ENCODE peak calls at places on chromosomes 11 and 22, in four cellular contexts. B is psoas muscle, K is neural progenitor cell, Y is mesendoderm. E is an unnamed sample.

GRCh38 chr22:42473484-42474193 is 41.4 kb upstream of the NFAM1 start:
- DNase-seq in Y (peak), B (no peak), K (peak), E (peak)

GRCh38 chr22:36855478-36855877 is 5.3 kb upstream of the NCF4 start:
- DNase-seq in B (no peak), Y (no peak), K (no peak), E (no peak)

GRCh38 chr11:95228081-95228859 is 2.7 kb downstream of the SESN3 start:
- DNase-seq in Y (no peak), K (no peak), B (no peak), E (no peak)

GRCh38 chr11:86523738-86524602 is 148.4 kb downstream of the ME3 start:
- DNase-seq in Y (peak), K (no peak), B (no peak), E (no peak)

GRCh38 chr22:41308054-41308453 is 6.7 kb downstream of the ZC3H7B start:
- DNase-seq in Y (peak), B (peak), K (no peak), E (no peak)

GRCh38 chr22:19516378-19517170 is 7.6 kb downstream of the CLDN5 start:
- DNase-seq in K (no peak), Y (no peak), B (no peak), E (no peak)

GRCh38 chr11:79185351-79185750 is 255.5 kb downstream of the TENM4 start:
- DNase-seq in Y (no peak), B (no peak), K (no peak), E (no peak)

GRCh38 chr11:57321996-57322880 is 2.5 kb downstream of the TNKS1BP1 start:
- DNase-seq in K (peak), Y (peak), B (peak), E (peak)

GRCh38 chr22:27834364-27835185 is 33.0 kb upstream of the MN1 start:
- DNase-seq in K (no peak), B (no peak), Y (no peak), E (no peak)

GRCh38 chr22:50271519-50271970 is 1.4 kb upstream of the MAPK11 start:
- DNase-seq in B (peak), Y (peak), K (peak), E (peak)

GRCh38 chr11:13119928-13120520 is 110.9 kb downstream of the RASSF10 start:
- DNase-seq in K (no peak), Y (no peak), B (no peak), E (no peak)

GRCh38 chr11:68843052-68843561 is 1.4 kb upstream of the CPT1A start:
- DNase-seq in B (no peak), Y (no peak), K (peak), E (no peak)

GRCh38 chr11:112293614-112294013 is 33.0 kb upstream of the PLET1 start:
- DNase-seq in B (no peak), Y (no peak), K (no peak), E (no peak)

GRCh38 chr11:31974737-31975136 is 116.1 kb upstream of the RCN1 start:
- DNase-seq in K (no peak), B (no peak), Y (no peak), E (no peak)

GRCh38 chr11:36273110-36273509 is 16.1 kb downstream of the COMMD9 start:
- DNase-seq in K (peak), B (no peak), Y (peak), E (no peak)

GRCh38 chr11:122923302-122923701 is 40.7 kb downstream of the JHY start:
- DNase-seq in B (no peak), Y (no peak), K (no peak), E (no peak)

GRCh38 chr22:36244522-36245391 is 5.4 kb upstream of the APOL2 start:
- DNase-seq in Y (no peak), B (peak), K (no peak), E (no peak)

GRCh38 chr11:29438815-29439214 is 578.0 kb downstream of the KCNA4 start:
- DNase-seq in K (no peak), B (no peak), Y (no peak), E (no peak)

GRCh38 chr11:19431059-19431398 is 190.3 kb upstream of the E2F8 start:
- DNase-seq in K (no peak), Y (no peak), B (no peak), E (no peak)

GRCh38 chr11:93585758-93586157 is 42.6 kb upstream of the SMCO4 start:
- DNase-seq in Y (peak), B (peak), K (peak), E (no peak)

GRCh38 chr11:128328955-128329551 is 258.3 kb downstream of the ETS1 start:
- DNase-seq in B (peak), Y (peak), K (no peak), E (no peak)

GRCh38 chr11:13169709-13170108 is 107.9 kb upstream of the BMAL1 start:
- DNase-seq in Y (no peak), B (no peak), K (no peak), E (no peak)

GRCh38 chr22:42930810-42931420 is 73.8 kb upstream of the ARFGAP3 start:
- DNase-seq in B (peak), K (no peak), Y (peak), E (no peak)

GRCh38 chr11:96964661-96965060 is 574.8 kb downstream of the JRKL start:
- DNase-seq in Y (peak), B (no peak), K (peak), E (no peak)

GRCh38 chr11:73270855-73271477 is 1.2 kb upstream of the P2RY6 start:
- DNase-seq in B (no peak), Y (no peak), K (no peak), E (no peak)

GRCh38 chr11:33615751-33616150 is 84.9 kb downstream of the C11orf91 start:
- DNase-seq in K (no peak), Y (peak), B (no peak), E (no peak)

GRCh38 chr11:66883021-66883968 is 26.4 kb downstream of the LRFN4 start:
- DNase-seq in Y (peak), B (peak), K (peak), E (peak)
- H3K4me3 ChIP-seq in Y (no peak), B (peak), K (no peak), E (no peak)

DNA sequence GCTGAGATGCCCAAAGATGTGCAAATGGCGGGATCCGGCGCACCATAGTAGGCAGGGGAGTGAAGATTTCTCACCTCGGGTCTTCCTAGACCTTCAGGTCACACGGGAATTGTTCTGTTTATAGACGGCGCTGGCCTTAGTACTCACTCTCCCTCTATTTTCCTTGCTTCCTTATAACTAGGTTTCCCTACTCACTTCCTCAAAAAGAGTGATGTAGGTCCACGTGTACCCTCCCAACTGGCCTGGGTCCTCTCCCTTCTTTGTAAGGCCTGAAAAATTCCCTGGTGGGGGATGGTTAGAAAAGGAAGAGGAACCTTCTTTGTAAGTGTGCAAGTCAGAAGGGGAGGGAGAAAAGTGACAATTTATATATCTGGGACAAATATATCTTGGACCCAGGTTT is 2.9 kb upstream of the TMEM9B start:
- DNase-seq in Y (no peak), B (no peak), K (no peak), E (no peak)
- H3K4me3 ChIP-seq in Y (no peak), B (no peak), K (no peak), E (no peak)

GRCh38 chr11:132944557-132944920 is 587.8 kb downstream of the OPCML start:
- DNase-seq in Y (no peak), K (peak), B (no peak), E (no peak)

GRCh38 chr11:132942611-132943324 is 589.5 kb downstream of the OPCML start:
- DNase-seq in K (peak), B (no peak), Y (peak), E (no peak)

GRCh38 chr11:132943325-132943736 is 589.0 kb downstream of the OPCML start:
- DNase-seq in K (no peak), B (no peak), Y (no peak), E (no peak)

GRCh38 chr11:132941761-132942160 is 590.5 kb downstream of the OPCML start:
- DNase-seq in B (no peak), K (no peak), Y (no peak), E (no peak)

DNA sequence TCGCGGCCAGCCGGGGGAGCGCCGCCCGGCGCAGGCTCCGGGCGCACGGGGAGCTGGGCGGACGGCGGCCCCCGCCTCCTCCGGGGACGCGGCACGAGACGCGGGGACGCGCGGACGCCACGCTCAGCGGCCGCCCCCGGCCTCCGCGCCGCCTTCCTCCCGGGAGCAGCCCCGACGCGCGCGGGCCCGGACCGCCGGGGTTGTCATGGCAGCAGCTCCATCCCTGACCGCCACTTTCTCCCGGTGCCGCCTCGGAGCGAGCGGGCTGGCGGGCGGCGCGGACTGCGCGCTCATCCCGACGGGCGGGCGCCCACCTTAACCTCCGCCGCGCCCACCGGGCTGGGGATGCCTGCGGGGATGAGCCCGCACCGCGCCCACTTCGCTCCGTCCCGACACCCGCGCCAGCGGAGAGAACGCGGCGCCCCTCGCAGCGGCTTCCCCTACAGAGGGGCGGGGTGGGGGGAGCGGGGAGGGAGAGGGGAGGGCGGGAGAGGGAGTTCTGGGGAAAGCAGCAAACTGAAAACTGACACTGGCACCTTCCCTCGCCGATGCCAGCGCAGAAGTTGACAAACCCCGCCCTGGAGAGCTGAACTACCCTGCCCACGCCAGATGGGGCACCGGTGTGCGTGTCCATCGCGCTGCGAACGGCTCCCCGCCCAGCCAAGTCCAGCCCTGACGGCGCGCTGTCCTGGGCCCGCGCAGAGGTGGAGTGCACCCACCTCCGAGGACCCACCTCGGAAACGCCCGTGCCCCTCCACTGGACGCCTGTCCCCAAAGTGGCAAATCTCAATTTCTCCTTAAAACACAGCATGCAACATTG is 588.4 kb downstream of the OPCML start:
- DNase-seq in B (no peak), Y (peak), K (peak), E (no peak)
- H3K4me3 ChIP-seq in B (peak), Y (peak), K (peak), E (no peak)

GRCh38 chr11:83002047-83002446 is 69.7 kb downstream of the RAB30 start:
- DNase-seq in B (peak), K (no peak), Y (peak), E (no peak)
- H3K4me3 ChIP-seq in B (no peak), K (no peak), Y (no peak), E (no peak)

GRCh38 chr11:22703561-22703960 is 37.1 kb downstream of the GAS2 start:
- DNase-seq in K (no peak), Y (peak), B (no peak), E (no peak)
- H3K4me3 ChIP-seq in K (no peak), Y (no peak), B (peak), E (no peak)

GRCh38 chr11:826836-827145 is 928 bp upstream of the CRACR2B start:
- DNase-seq in K (no peak), B (no peak), Y (no peak), E (no peak)

GRCh38 chr11:827861-828167 is at the start of gene CRACR2B:
- DNase-seq in B (no peak), Y (no peak), K (no peak), E (no peak)

GRCh38 chr11:828501-829115 is 889 bp downstream of the CRACR2B start:
- DNase-seq in K (peak), B (no peak), Y (no peak), E (no peak)

GRCh38 chr11:825366-826231 is 2.1 kb upstream of the CRACR2B start:
- DNase-seq in Y (no peak), K (no peak), B (no peak), E (no peak)

DNA sequence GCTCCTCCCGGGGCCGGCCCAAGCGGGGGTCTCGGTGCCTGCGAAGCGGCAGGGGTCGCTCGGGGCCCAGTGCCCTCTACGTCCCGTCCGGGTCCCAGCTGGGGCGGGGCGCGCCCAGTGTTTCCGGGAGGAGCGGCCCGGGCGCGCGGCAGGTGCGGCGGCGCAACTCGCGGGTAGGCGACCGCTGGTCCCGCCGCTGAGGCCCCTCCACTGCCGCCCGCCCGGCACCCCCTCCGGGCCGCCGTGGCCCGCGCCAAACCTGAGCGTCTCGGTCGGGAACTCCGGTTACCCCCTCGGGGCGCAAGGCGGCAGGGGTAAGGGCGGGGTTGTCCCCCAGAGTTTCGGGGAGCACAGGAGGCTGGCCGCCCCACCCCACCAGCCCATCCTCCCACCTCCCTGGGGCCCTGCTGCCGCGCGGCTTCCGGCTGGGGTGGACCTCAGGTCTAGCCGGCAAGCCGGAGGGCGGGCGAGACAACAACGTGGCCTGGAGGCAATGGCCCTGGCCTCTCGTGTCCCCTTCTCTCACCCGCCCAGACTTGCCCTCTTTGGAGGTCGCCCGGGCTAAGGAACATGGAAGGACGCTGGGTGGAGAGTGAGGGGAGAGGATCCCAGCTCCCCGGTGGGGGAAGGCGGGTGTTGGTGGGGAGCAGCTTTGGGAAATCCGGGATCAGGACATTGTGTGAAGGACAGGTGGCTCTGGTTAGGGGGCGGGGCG is 416 bp upstream of the CRACR2B start:
- DNase-seq in B (no peak), Y (peak), K (peak), E (peak)
- H3K4me3 ChIP-seq in B (peak), Y (no peak), K (peak), E (peak)

GRCh38 chr11:10930961-10931760 is 73.3 kb upstream of the ZBED5 start:
- DNase-seq in K (peak), B (peak), Y (peak), E (peak)

GRCh38 chr11:10933455-10934292 is 75.8 kb upstream of the ZBED5 start:
- DNase-seq in B (peak), Y (peak), K (peak), E (peak)

GRCh38 chr11:10930224-10930960 is 72.5 kb upstream of the ZBED5 start:
- DNase-seq in B (no peak), Y (peak), K (no peak), E (peak)

GRCh38 chr11:10932976-10933375 is 75.1 kb upstream of the ZBED5 start:
- DNase-seq in B (no peak), Y (no peak), K (peak), E (no peak)

GRCh38 chr11:10931761-10932700 is 74.2 kb upstream of the ZBED5 start:
- DNase-seq in B (no peak), K (peak), Y (no peak), E (peak)
- H3K4me3 ChIP-seq in B (peak), K (peak), Y (peak), E (peak)

GRCh38 chr11:2144549-2145220 is 5.5 kb upstream of the IGF2 start:
- DNase-seq in Y (no peak), K (no peak), B (no peak), E (no peak)

GRCh38 chr11:2147391-2147790 is 8.2 kb upstream of the IGF2 start:
- DNase-seq in Y (no peak), K (no peak), B (no peak), E (no peak)

GRCh38 chr11:2148253-2149000 is 9.2 kb upstream of the IGF2 start:
- DNase-seq in B (no peak), K (no peak), Y (no peak), E (no peak)

GRCh38 chr11:2143652-2144548 is 4.7 kb upstream of the IGF2 start:
- DNase-seq in Y (no peak), K (peak), B (no peak), E (no peak)

DNA sequence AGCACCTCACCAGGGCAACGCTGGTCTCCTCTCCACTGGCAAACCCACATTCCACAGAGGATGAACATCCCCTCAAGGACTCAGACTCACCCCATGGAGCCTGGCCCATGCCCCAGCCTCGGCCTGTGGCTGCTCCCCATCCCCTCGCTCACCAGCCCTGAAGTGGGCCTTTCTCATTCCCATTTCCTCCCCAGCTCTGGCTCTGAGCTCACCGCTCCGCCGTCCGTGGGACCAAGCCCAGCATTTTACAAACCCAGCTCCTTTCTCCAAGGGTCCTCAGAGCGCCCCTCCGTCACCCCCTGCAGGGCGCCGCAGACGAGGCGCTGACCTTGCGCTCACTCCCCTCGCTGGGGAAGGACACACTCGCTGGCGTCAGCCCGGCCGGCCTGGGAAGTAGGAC is 6.9 kb upstream of the IGF2 start:
- DNase-seq in K (no peak), Y (no peak), B (no peak), E (no peak)
- H3K4me3 ChIP-seq in K (no peak), Y (no peak), B (no peak), E (no peak)

GRCh38 chr22:30398685-30399680 is 2.2 kb downstream of the SEC14L2 start:
- DNase-seq in Y (no peak), B (no peak), K (no peak), E (no peak)
- H3K4me3 ChIP-seq in Y (no peak), B (no peak), K (no peak), E (no peak)